ENCODE peak calls at places on chromosomes 6 and 20, in seven cellular contexts. T, G, S, V, Z, M and F are unnamed samples.
A peak's percentile ranks its signal among the peaks of the same experiment; 100 is the strongest.

GRCh38 chr6:13846841-13847240 is 32.5 kb upstream of the MCUR1 start:
- DNase-seq in T (no peak), G (peak; percentile 86), S (no peak), V (peak; percentile 35), Z (no peak), M (no peak), F (no peak)

GRCh38 chr20:36384022-36384619 is 78.0 kb downstream of the DLGAP4 start:
- DNase-seq in T (peak; percentile 42), G (peak; percentile 87), S (peak; percentile 68), V (peak; percentile 31), Z (peak; percentile 49), M (peak; percentile 9), F (peak; percentile 30)

GRCh38 chr20:61628480-61628879 is 376.4 kb downstream of the CDH4 start:
- DNase-seq in T (no peak), G (no peak), S (no peak), V (no peak), Z (no peak), M (no peak), F (no peak)

GRCh38 chr6:169263836-169264608 is 10.4 kb upstream of the THBS2 start:
- DNase-seq in T (no peak), G (no peak), S (peak; percentile 50), V (no peak), Z (no peak), M (peak; percentile 56), F (peak; percentile 82)

GRCh38 chr6:129680633-129681032 is 29.3 kb downstream of the ARHGAP18 start:
- DNase-seq in T (no peak), G (no peak), S (no peak), V (no peak), Z (no peak), M (no peak), F (no peak)

GRCh38 chr20:41432620-41433602 is 66.3 kb upstream of the EMILIN3 start:
- DNase-seq in T (no peak), G (no peak), S (no peak), V (no peak), Z (no peak), M (no peak), F (no peak)

GRCh38 chr6:56684342-56685101 is 41.8 kb upstream of the DST start:
- DNase-seq in T (no peak), G (no peak), S (no peak), V (no peak), Z (no peak), M (no peak), F (no peak)

GRCh38 chr20:63782051-63782471 is 42.5 kb downstream of the SLC2A4RG start:
- DNase-seq in T (no peak), G (no peak), S (no peak), V (peak; percentile 63), Z (peak; percentile 26), M (no peak), F (no peak)

DNA sequence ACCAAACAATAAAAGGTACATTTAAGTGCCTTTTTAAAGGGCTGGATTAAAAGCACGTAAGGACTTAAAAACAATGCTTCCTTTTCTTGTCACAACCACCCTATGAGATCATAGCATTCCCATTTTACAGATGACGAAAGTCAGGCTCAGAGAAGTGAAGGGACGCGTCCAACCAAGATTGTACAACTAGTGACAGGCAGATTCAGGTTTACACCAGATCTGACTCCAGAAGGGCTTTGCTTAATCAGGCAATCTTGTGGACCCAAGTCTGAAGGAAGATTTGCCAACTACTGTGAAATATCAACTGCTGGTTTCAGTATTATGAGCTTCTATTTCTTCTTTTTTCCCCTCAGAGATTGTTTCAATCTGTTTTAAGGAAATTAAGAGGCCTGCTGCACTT is 876 bp downstream of the ENPP4 start:
- DNase-seq in T (peak; percentile 4), G (no peak), S (no peak), V (no peak), Z (peak; percentile 23), M (no peak), F (no peak)
- H2AFZ ChIP-seq in T (peak overlapping the region; percentile 93), G (no peak overlapping the region), S (peak overlapping the region; percentile 90), V (no peak overlapping the region), Z (peak overlapping the region; percentile 93), M (no peak overlapping the region), F (no peak overlapping the region)

GRCh38 chr6:67506352-67506751 is 1128.7 kb upstream of the ADGRB3 start:
- DNase-seq in T (no peak), G (no peak), S (no peak), V (no peak), Z (no peak), M (no peak), F (no peak)

GRCh38 chr6:67496191-67496590 is 1138.9 kb upstream of the ADGRB3 start:
- DNase-seq in T (no peak), G (peak; percentile 12), S (no peak), V (no peak), Z (no peak), M (no peak), F (no peak)

GRCh38 chr6:67497749-67498148 is 1137.3 kb upstream of the ADGRB3 start:
- DNase-seq in T (no peak), G (no peak), S (no peak), V (no peak), Z (no peak), M (no peak), F (no peak)

DNA sequence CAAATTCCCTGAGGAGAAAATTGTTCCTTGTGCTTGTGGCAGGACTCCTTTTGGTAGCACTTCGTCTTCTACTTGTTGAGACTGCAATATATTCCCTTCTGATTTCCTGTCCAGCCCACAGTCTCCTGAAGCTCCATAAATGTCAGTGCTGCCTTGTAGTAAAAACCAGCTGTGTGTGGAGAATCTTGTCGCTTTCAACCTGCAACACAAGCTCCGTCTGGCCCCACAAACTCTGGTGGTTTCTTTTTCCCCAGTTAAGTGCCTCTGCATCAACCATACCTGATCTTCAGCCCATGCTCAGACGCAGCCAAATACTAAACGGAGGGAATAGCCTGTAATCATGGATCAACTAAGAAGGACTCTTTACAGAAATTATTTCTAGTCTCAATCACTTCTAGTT is 1133.3 kb upstream of the ADGRB3 start:
- DNase-seq in T (no peak), G (no peak), S (no peak), V (no peak), Z (no peak), M (no peak), F (no peak)
- H2AFZ ChIP-seq in T (no peak overlapping the region), G (peak overlapping the region; percentile 90), S (no peak overlapping the region), V (no peak overlapping the region), Z (peak overlapping the region; percentile 19), M (peak overlapping the region; percentile 1), F (no peak overlapping the region)

GRCh38 chr6:71290611-71291010 is 2.0 kb downstream of the OGFRL1 start:
- DNase-seq in T (no peak), G (no peak), S (no peak), V (no peak), Z (no peak), M (no peak), F (no peak)

GRCh38 chr6:71289802-71290175 is 1.2 kb downstream of the OGFRL1 start:
- DNase-seq in T (no peak), G (no peak), S (no peak), V (no peak), Z (no peak), M (no peak), F (no peak)

GRCh38 chr6:71287926-71288227 is 734 bp upstream of the OGFRL1 start:
- DNase-seq in T (no peak), G (no peak), S (no peak), V (no peak), Z (no peak), M (no peak), F (no peak)

GRCh38 chr6:71288228-71289038 is at the start of gene OGFRL1:
- DNase-seq in T (peak; percentile 56), G (no peak), S (peak; percentile 91), V (no peak), Z (peak; percentile 92), M (peak; percentile 49), F (peak; percentile 73)

DNA sequence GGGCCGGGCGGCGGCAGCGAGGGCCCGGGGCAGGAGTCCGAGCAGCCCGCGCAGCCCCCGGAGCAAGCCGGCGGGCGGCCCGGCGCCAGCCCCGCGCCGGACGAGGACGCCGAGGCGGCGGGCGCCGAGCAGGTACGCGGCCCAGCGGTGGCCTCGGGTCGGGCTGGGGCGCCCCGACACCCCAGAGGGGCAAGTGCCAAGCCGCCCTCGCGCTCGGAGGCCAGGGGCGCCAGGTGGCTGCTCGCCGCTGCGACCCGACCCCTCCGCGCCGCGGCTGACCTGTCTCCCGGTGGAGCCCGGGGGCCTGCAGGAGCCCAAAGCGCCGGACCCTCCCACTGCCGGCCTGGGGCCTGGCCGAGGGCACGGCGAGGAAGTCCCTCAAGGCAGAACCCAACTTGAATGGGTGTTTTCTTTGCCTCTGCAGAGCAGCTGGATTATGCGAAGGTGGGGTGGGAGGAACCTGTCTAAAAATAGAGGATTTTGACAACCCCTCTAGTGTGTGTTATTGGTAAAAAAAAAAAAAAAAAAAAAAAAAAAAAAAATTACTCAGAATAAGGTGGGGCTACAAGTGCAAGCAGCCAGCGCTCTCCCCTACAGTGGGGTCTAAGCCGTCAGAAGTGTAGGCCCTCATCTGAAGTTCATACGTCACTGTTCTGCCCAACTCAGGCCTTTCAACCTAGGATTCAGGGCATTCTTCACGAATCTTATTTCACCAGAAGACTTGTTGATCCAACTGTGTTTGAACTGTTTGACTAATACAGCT is 609 bp downstream of the OGFRL1 start:
- DNase-seq in T (peak; percentile 25), G (no peak), S (peak; percentile 52), V (no peak), Z (peak; percentile 78), M (peak; percentile 14), F (no peak)
- H2AFZ ChIP-seq in T (peak overlapping the region; percentile 58), G (no peak overlapping the region), S (peak overlapping the region; percentile 80), V (no peak overlapping the region), Z (peak overlapping the region; percentile 26), M (peak overlapping the region; percentile 61), F (peak overlapping the region; percentile 96)

GRCh38 chr6:42012501-42013133 is 37.7 kb upstream of the TAF8 start:
- DNase-seq in T (no peak), G (no peak), S (no peak), V (no peak), Z (no peak), M (no peak), F (no peak)
- H2AFZ ChIP-seq in T (no peak overlapping the region), G (peak overlapping the region; percentile 27), S (no peak overlapping the region), V (no peak overlapping the region), Z (no peak overlapping the region), M (no peak overlapping the region), F (no peak overlapping the region)

DNA sequence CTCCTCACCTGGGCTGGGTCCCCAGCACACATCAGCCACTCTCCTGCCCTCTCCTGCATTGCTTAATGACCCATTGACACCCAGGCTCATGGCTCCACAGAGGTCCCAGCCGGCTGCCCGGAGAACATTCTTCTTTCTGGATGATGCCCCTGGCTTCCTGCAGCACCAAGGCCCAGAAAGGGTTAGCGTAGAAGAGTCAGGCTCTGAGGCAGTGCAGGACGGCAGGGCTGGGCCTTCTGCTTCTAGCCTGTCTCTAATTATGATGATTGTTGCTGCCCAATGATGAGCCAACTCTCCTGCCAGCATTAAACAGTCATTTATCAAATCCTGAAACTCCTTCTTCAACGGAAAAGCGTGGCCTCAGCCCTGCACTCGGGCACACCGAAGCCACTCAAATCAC is 66.4 kb downstream of the ZNF217 start:
- DNase-seq in T (no peak), G (no peak), S (no peak), V (no peak), Z (no peak), M (no peak), F (no peak)
- H2AFZ ChIP-seq in T (no peak overlapping the region), G (peak overlapping the region; percentile 50), S (no peak overlapping the region), V (no peak overlapping the region), Z (no peak overlapping the region), M (no peak overlapping the region), F (no peak overlapping the region)

GRCh38 chr6:79373880-79374279 is 139.4 kb upstream of the HMGN3 start:
- DNase-seq in T (no peak), G (no peak), S (no peak), V (no peak), Z (no peak), M (no peak), F (peak; percentile 7)
- H2AFZ ChIP-seq in T (no peak overlapping the region), G (no peak overlapping the region), S (peak overlapping the region; percentile 14), V (no peak overlapping the region), Z (no peak overlapping the region), M (no peak overlapping the region), F (no peak overlapping the region)